ENCODE peak calls at places on chromosomes 4 and X, in seven cellular contexts. F is K562, C is adrenal gland, V is astrocyte, S is body of pancreas, W is A549, N is IMR-90. L is an unnamed sample.

GRCh38 chr4:22607382-22607781 is 85.4 kb upstream of the GBA3 start:
- DNase-seq in S (peak; percentile 73), V (peak; percentile 18), C (peak; percentile 62), F (no peak), W (peak; percentile 38), N (peak; percentile 31), L (peak; percentile 23)

GRCh38 chrX:124388562-124388961 is 42.2 kb downstream of the SH2D1A start:
- DNase-seq in F (peak; percentile 42), C (peak; percentile 67), W (peak; percentile 49), S (peak; percentile 56), N (peak; percentile 49), V (peak; percentile 3), L (no peak)

GRCh38 chrX:141701081-141701480 is 2.5 kb upstream of the SPANXD start:
- DNase-seq in V (peak; percentile 61), S (no peak), N (no peak), C (no peak), F (no peak), W (no peak), L (no peak)

GRCh38 chrX:40175416-40176255 is 77.9 kb upstream of the BCOR start:
- DNase-seq in C (peak; percentile 81), N (no peak), F (peak; percentile 72), V (no peak), S (peak; percentile 66), W (peak; percentile 60), L (peak; percentile 74)

GRCh38 chrX:155938132-155938531 is 57.0 kb downstream of the VAMP7 start:
- DNase-seq in S (no peak), V (no peak), N (no peak), F (no peak), C (no peak), W (no peak), L (no peak)

GRCh38 chrX:24339911-24340310 is 20.5 kb upstream of the SUPT20HL1 start:
- DNase-seq in W (no peak), F (no peak), N (no peak), C (no peak), V (no peak), S (no peak), L (no peak)

GRCh38 chr4:140736669-140737343 is 19.4 kb downstream of the TBC1D9 start:
- DNase-seq in V (no peak), C (no peak), S (no peak), W (no peak), F (no peak), N (peak; percentile 25), L (no peak)

GRCh38 chr4:68366600-68366999 is 16.7 kb upstream of the YTHDC1 start:
- DNase-seq in S (no peak), V (peak; percentile 78), C (no peak), N (no peak), F (no peak), W (no peak), L (no peak)

GRCh38 chrX:74343970-74344622 is 40.1 kb downstream of the ZCCHC13 start:
- DNase-seq in V (peak; percentile 88), C (peak; percentile 79), N (peak; percentile 97), W (peak; percentile 93), F (peak; percentile 46), S (peak; percentile 71), L (no peak)

GRCh38 chr4:25043548-25043947 is 12.8 kb upstream of the LGI2 start:
- DNase-seq in V (no peak), F (no peak), W (no peak), C (no peak), N (no peak), S (peak; percentile 84), L (no peak)

GRCh38 chr4:107018336-107018735 is 17.8 kb downstream of the DKK2 start:
- DNase-seq in C (no peak), W (no peak), F (no peak), S (no peak), V (no peak), N (no peak), L (no peak)
- H3K9me3 ChIP-seq in C (no peaks in the 10 kb centered on the region), W (no peaks in the 10 kb centered on the region), F (no peaks in the 10 kb centered on the region), S (no peaks in the 10 kb centered on the region), V (no peaks in the 10 kb centered on the region), N (no peaks in the 10 kb centered on the region), L (no peaks in the 10 kb centered on the region)

DNA sequence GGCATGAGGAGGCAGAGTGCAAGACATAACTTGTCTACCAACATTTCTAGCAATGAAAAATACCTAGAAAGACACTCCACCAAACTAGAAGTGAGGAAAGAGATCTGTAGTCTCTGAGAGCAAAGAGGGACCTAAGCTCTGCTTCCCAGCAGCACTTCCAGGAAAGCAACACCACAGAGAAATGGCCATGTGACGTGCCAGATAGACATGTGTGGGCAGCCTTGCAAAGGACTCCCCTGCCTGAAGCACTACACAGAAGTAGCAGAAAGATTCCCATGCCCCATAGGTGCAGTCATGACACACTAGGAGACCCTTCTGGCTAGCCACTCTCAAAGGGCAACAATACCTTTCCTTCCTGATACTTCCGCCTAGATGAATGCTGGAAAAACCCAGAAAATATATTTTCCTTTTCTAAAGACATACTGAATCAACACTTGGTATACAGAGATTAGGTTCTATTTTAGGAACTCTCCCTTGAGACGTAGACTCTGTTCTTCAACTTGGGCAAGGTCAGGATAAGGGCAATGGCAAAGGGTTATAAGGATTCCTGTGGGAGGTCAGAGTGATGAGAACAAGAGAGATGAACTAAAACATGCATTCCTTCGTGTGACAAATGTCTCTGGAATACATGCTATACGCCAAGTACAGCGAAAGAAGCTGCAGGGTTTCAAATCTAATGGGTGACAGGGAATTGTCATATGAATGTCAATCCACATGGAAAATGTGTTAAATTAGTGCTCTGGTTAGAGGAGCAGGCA is 187.5 kb upstream of the ETNPPL start:
- DNase-seq in F (peak; percentile 11), N (no peak), S (no peak), C (no peak), W (no peak), V (no peak), L (no peak)
- H3K27ac ChIP-seq in F (peak overlapping the region; percentile 48), N (no peak overlapping the region), S (no peak overlapping the region), C (no peak overlapping the region), W (no peak overlapping the region), V (no peak overlapping the region), L (peak overlapping the region; percentile 33)

DNA sequence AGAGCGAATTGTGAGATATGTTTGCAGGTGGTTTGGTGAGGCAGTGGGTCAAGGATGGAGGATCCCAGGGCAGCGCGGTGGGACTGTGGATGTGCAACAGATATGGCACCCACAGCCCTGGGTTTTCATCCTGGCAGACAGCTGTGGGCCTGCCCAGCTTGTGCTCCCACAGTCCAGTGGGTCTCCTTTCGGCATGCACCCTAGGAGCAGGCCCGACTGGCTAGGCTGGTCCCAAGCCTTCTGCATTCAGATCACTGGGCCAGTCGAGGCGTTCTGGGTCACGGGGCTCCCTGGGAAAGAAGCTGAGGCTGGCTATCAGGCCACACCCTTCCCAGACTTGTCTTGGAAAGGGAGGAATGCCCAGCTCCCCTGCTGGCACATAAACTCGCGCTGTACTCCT is 2289.6 kb downstream of the ARAP2 start:
- DNase-seq in C (no peak), F (no peak), S (no peak), V (no peak), W (no peak), N (no peak), L (no peak)
- H3K9me3 ChIP-seq in C (no peaks in the 10 kb centered on the region), F (no peaks in the 10 kb centered on the region), S (no peaks in the 10 kb centered on the region), V (peaks cover 3% of the 10 kb centered on the region), W (no peaks in the 10 kb centered on the region), N (peaks cover 1% of the 10 kb centered on the region), L (peaks cover 7% of the 10 kb centered on the region)

DNA sequence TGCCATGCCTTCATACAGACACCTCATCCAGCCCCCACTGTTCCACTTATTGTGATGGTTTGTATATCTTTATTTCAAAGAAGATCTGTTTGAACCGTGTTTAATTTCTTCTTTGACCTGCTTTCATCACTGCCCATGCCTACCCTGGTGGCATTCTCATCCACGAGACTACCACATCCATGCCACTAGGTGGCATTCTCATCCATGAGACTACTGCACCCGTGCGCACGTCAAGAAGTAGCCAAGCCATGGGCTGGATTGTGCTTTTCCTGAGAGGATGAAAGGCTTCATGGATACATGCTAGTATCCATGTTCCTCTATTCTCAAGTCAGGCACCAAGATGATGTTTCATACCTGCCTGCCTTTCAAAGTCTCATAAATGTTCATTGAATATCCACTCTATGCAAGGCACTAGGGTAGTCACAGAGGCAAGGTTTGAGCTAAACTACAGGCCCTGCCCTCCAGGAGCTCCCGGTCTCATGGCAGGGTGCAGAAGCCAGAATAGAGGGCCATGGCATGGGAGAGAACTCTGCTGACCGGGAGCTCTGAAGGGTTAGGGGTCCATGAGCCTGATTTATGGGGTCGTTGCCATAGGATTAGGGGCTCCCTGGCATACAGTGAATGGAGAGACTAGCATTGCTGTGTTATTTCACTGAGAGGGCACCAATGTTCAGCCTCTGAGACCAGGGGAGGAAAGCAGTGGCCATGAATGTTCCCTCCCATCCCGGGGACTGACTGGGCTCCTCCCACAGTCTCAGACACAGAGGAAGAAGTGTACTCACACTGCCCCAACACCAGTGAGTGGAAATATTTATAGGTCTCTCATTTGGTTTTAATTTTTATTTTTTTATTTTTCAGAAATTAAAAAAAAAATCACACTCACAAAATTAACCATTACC is 24.8 kb upstream of the EOLA2 start:
- DNase-seq in F (peak; percentile 14), S (peak; percentile 72), N (peak; percentile 69), W (peak; percentile 69), C (peak; percentile 72), V (peak; percentile 26), L (no peak)
- H3K27ac ChIP-seq in F (no peak overlapping the region), S (no peak overlapping the region), N (no peak overlapping the region), W (no peak overlapping the region), C (peak overlapping the region; percentile 17), V (no peak overlapping the region), L (peak overlapping the region; percentile 40)

GRCh38 chrX:145396612-145397011 is 149.3 kb downstream of the SPANXN1 start:
- DNase-seq in V (no peak), W (no peak), C (no peak), N (no peak), F (no peak), S (no peak), L (no peak)

GRCh38 chrX:145394344-145394743 is 147.0 kb downstream of the SPANXN1 start:
- DNase-seq in V (no peak), N (no peak), S (no peak), F (no peak), W (no peak), C (no peak), L (no peak)

GRCh38 chrX:145393702-145394235 is 146.5 kb downstream of the SPANXN1 start:
- DNase-seq in C (no peak), F (no peak), S (no peak), V (no peak), N (no peak), W (no peak), L (no peak)
- H3K9me3 ChIP-seq in C (no peaks in the 10 kb centered on the region), F (no peaks in the 10 kb centered on the region), S (no peaks in the 10 kb centered on the region), V (no peaks in the 10 kb centered on the region), N (peaks cover 3% of the 10 kb centered on the region), W (no peaks in the 10 kb centered on the region), L (no peaks in the 10 kb centered on the region)

GRCh38 chrX:119398587-119398973 is 556 bp upstream of the SLC25A43 start:
- DNase-seq in N (no peak), F (no peak), V (no peak), W (peak; percentile 28), S (no peak), C (no peak), L (no peak)

GRCh38 chrX:119398974-119399771 is at the start of gene SLC25A43:
- DNase-seq in V (no peak), S (peak; percentile 43), F (peak; percentile 77), W (peak; percentile 44), N (no peak), C (peak; percentile 28), L (peak; percentile 31)

GRCh38 chrX:119402588-119402987 is 3.5 kb downstream of the SLC25A43 start:
- DNase-seq in W (no peak), C (no peak), N (no peak), F (no peak), V (no peak), S (no peak), L (no peak)

GRCh38 chrX:119401569-119401968 is 2.4 kb downstream of the SLC25A43 start:
- DNase-seq in S (no peak), C (no peak), N (no peak), V (no peak), F (no peak), W (no peak), L (no peak)

GRCh38 chrX:119399772-119400101 is 601 bp downstream of the SLC25A43 start:
- DNase-seq in S (no peak), F (no peak), W (no peak), N (no peak), C (no peak), V (peak; percentile 23), L (no peak)
- H3K27ac ChIP-seq in S (no peak overlapping the region), F (peak overlapping the region; percentile 74), W (peak overlapping the region; percentile 92), N (peak overlapping the region; percentile 10), C (peak overlapping the region; percentile 30), V (no peak overlapping the region), L (peak overlapping the region; percentile 81)

L was measured in left ventricle myocardium inferior.